ENCODE peak calls at places on chromosomes 11 and 22, in five cellular contexts. L is hypothalamus, V is colonic mucosa, N is dermis blood vessel endothelial cell, A is HS-27A. M is an unnamed sample.

GRCh38 chr22:44665115-44665514 is 36.9 kb upstream of the PRR5 start:
- DNase-seq in A (no peak), L (peak), N (peak), V (no peak), M (no peak)

GRCh38 chr11:111910637-111911562 is 670 bp downstream of the CRYAB start:
- DNase-seq in A (no peak), L (peak), N (no peak), V (no peak), M (no peak)

GRCh38 chr11:119643212-119643877 is 85.7 kb downstream of the NECTIN1 start:
- DNase-seq in V (no peak), A (no peak), N (no peak), L (no peak), M (no peak)

GRCh38 chr22:46149998-46150549 is at the start of gene PPARA:
- DNase-seq in L (peak), A (no peak), V (peak), N (peak), M (peak)

GRCh38 chr22:31329029-31329428 is 17.1 kb downstream of the PATZ1 start:
- DNase-seq in N (no peak), L (no peak), A (no peak), V (no peak), M (no peak)

GRCh38 chr11:727859-728748 is 19.2 kb upstream of the TALDO1 start:
- DNase-seq in A (peak), N (peak), V (peak), L (peak), M (peak)

GRCh38 chr11:58726594-58727414 is 4.9 kb downstream of the GLYAT start:
- DNase-seq in A (no peak), N (no peak), V (no peak), L (no peak), M (no peak)

GRCh38 chr11:117488996-117489952 is 161.6 kb downstream of the CEP164 start:
- DNase-seq in V (no peak), L (no peak), N (no peak), A (no peak), M (no peak)

GRCh38 chr11:58121101-58121500 is 4.2 kb downstream of the OR9I1 start:
- DNase-seq in V (no peak), N (no peak), A (no peak), L (no peak), M (no peak)

GRCh38 chr11:7511405-7511804 is 2.4 kb upstream of the PPFIBP2 start:
- DNase-seq in V (peak), A (no peak), N (peak), L (peak), M (peak)

GRCh38 chr22:37021710-37022482 is 2.4 kb downstream of the MPST start:
- DNase-seq in V (no peak), N (peak), L (peak), A (no peak), M (no peak)

GRCh38 chr11:29780756-29781155 is 236.1 kb downstream of the KCNA4 start:
- DNase-seq in V (no peak), L (no peak), A (no peak), N (no peak), M (no peak)

GRCh38 chr11:80502511-80502910 is 1061.7 kb upstream of the TENM4 start:
- DNase-seq in L (no peak), A (no peak), V (no peak), N (no peak), M (no peak)

GRCh38 chr11:45275823-45276222 is 10.3 kb downstream of the SYT13 start:
- DNase-seq in A (no peak), V (no peak), L (no peak), N (no peak), M (no peak)